ENCODE peak calls at places on chromosomes 7 and 10, in nine cellular contexts. One of them, this sample, is unnamed.

GRCh38 chr10:93821051-93821772 is 63.5 kb downstream of the LGI1 start:
- DNase-seq in SW 1271: peak
- DNase-seq in T-helper 1 cell: no peak
- DNase-seq in small intestine: peak
- DNase-seq in NCI-H2081: peak
- DNase-seq in HFF-Myc: no peak
- DNase-seq in Daoy: peak
- DNase-seq in tibial artery: no peak
- DNase-seq in AG04450: no peak
- DNase-seq in this sample: no peak

GRCh38 chr7:43296306-43296705 is 183.9 kb downstream of the HECW1 start:
- DNase-seq in SW 1271: no peak
- DNase-seq in T-helper 1 cell: no peak
- DNase-seq in small intestine: no peak
- DNase-seq in NCI-H2081: no peak
- DNase-seq in HFF-Myc: no peak
- DNase-seq in Daoy: no peak
- DNase-seq in tibial artery: no peak
- DNase-seq in AG04450: peak
- DNase-seq in this sample: no peak

GRCh38 chr7:2633538-2634264 is 1.9 kb downstream of the TTYH3 start:
- DNase-seq in SW 1271: peak
- DNase-seq in T-helper 1 cell: no peak
- DNase-seq in small intestine: no peak
- DNase-seq in NCI-H2081: no peak
- DNase-seq in HFF-Myc: no peak
- DNase-seq in Daoy: peak
- DNase-seq in tibial artery: peak
- DNase-seq in AG04450: peak
- DNase-seq in this sample: no peak

GRCh38 chr7:112009081-112009480 is 197.1 kb downstream of the DOCK4 start:
- DNase-seq in SW 1271: peak
- DNase-seq in T-helper 1 cell: peak
- DNase-seq in small intestine: no peak
- DNase-seq in NCI-H2081: no peak
- DNase-seq in HFF-Myc: peak
- DNase-seq in Daoy: peak
- DNase-seq in tibial artery: no peak
- DNase-seq in AG04450: peak
- DNase-seq in this sample: no peak

GRCh38 chr7:121344497-121344896 is 15.7 kb downstream of the WNT16 start:
- DNase-seq in SW 1271: no peak
- DNase-seq in T-helper 1 cell: no peak
- DNase-seq in small intestine: peak
- DNase-seq in NCI-H2081: no peak
- DNase-seq in HFF-Myc: no peak
- DNase-seq in Daoy: no peak
- DNase-seq in tibial artery: no peak
- DNase-seq in AG04450: no peak
- DNase-seq in this sample: no peak

GRCh38 chr7:2800923-2801682 is 43.0 kb downstream of the GNA12 start:
- DNase-seq in SW 1271: no peak
- DNase-seq in T-helper 1 cell: no peak
- DNase-seq in small intestine: peak
- DNase-seq in NCI-H2081: no peak
- DNase-seq in HFF-Myc: no peak
- DNase-seq in Daoy: peak
- DNase-seq in tibial artery: peak
- DNase-seq in AG04450: no peak
- DNase-seq in this sample: no peak

GRCh38 chr7:29606830-29607229 is 43.2 kb downstream of the PRR15 start:
- DNase-seq in SW 1271: no peak
- DNase-seq in T-helper 1 cell: no peak
- DNase-seq in small intestine: no peak
- DNase-seq in NCI-H2081: no peak
- DNase-seq in HFF-Myc: no peak
- DNase-seq in Daoy: no peak
- DNase-seq in tibial artery: no peak
- DNase-seq in AG04450: no peak
- DNase-seq in this sample: no peak

GRCh38 chr7:6307762-6308161 is 35.3 kb upstream of the CYTH3 start:
- DNase-seq in SW 1271: no peak
- DNase-seq in T-helper 1 cell: no peak
- DNase-seq in small intestine: peak
- DNase-seq in NCI-H2081: no peak
- DNase-seq in HFF-Myc: no peak
- DNase-seq in Daoy: no peak
- DNase-seq in tibial artery: no peak
- DNase-seq in AG04450: no peak
- DNase-seq in this sample: no peak

GRCh38 chr10:103715430-103715829 is 139.9 kb downstream of the SH3PXD2A start:
- DNase-seq in SW 1271: no peak
- DNase-seq in T-helper 1 cell: no peak
- DNase-seq in small intestine: no peak
- DNase-seq in NCI-H2081: no peak
- DNase-seq in HFF-Myc: no peak
- DNase-seq in Daoy: peak
- DNase-seq in tibial artery: no peak
- DNase-seq in AG04450: peak
- DNase-seq in this sample: no peak

GRCh38 chr7:73570977-73571376 is 7.4 kb downstream of the TBL2 start:
- DNase-seq in SW 1271: no peak
- DNase-seq in T-helper 1 cell: no peak
- DNase-seq in small intestine: no peak
- DNase-seq in NCI-H2081: no peak
- DNase-seq in HFF-Myc: no peak
- DNase-seq in Daoy: no peak
- DNase-seq in tibial artery: no peak
- DNase-seq in AG04450: no peak
- DNase-seq in this sample: no peak

GRCh38 chr7:3005257-3005656 is 38.4 kb downstream of the CARD11 start:
- DNase-seq in SW 1271: no peak
- DNase-seq in T-helper 1 cell: no peak
- DNase-seq in small intestine: no peak
- DNase-seq in NCI-H2081: no peak
- DNase-seq in HFF-Myc: no peak
- DNase-seq in Daoy: peak
- DNase-seq in tibial artery: no peak
- DNase-seq in AG04450: no peak
- DNase-seq in this sample: no peak

GRCh38 chr7:121761399-121761798 is 111.6 kb upstream of the PTPRZ1 start:
- DNase-seq in SW 1271: no peak
- DNase-seq in T-helper 1 cell: no peak
- DNase-seq in small intestine: no peak
- DNase-seq in NCI-H2081: no peak
- DNase-seq in HFF-Myc: no peak
- DNase-seq in Daoy: peak
- DNase-seq in tibial artery: no peak
- DNase-seq in AG04450: no peak
- DNase-seq in this sample: no peak

This sample was measured in NCI-H345.